ENCODE peak calls at places on chromosome 15, in four cellular contexts. G is HCT116, I is HepG2, Q is K562. A is an unnamed sample.

GRCh38 chr15:82051664-82052063 is 5.8 kb upstream of the MEX3B start:
- DNase-seq in Q (peak; percentile 57), I (no peak), G (no peak), A (no peak)

GRCh38 chr15:85314653-85315052 is 65.8 kb upstream of the AKAP13 start:
- DNase-seq in Q (no peak), G (no peak), I (no peak), A (no peak)

GRCh38 chr15:92365079-92365478 is 28.6 kb upstream of the ST8SIA2 start:
- DNase-seq in G (no peak), Q (no peak), I (peak; percentile 45), A (no peak)

GRCh38 chr15:42832577-42832976 is 88.0 kb downstream of the TTBK2 start:
- DNase-seq in Q (no peak), I (no peak), G (peak; percentile 70), A (no peak)

GRCh38 chr15:63539517-63539916 is 35.1 kb downstream of the USP3 start:
- DNase-seq in G (no peak), Q (peak; percentile 47), I (no peak), A (no peak)

GRCh38 chr15:88243895-88244787 is 12.4 kb downstream of the NTRK3 start:
- DNase-seq in Q (peak; percentile 35), I (peak; percentile 28), G (peak; percentile 27), A (no peak)

GRCh38 chr15:84955089-84955848 is 26.4 kb upstream of the PDE8A start:
- DNase-seq in Q (peak; percentile 87), I (peak; percentile 71), G (peak; percentile 67), A (peak; percentile 41)

GRCh38 chr15:69798481-69799315 is 299.0 kb downstream of the TLE3 start:
- DNase-seq in I (no peak), G (no peak), Q (no peak), A (no peak)

GRCh38 chr15:58697220-58697619 is 52.3 kb downstream of the ADAM10 start:
- DNase-seq in I (no peak), Q (no peak), G (no peak), A (no peak)

GRCh38 chr15:49890689-49891088 is 228.3 kb downstream of the ATP8B4 start:
- DNase-seq in G (no peak), Q (no peak), I (no peak), A (no peak)

GRCh38 chr15:83871808-83872559 is 218.1 kb downstream of the ADAMTSL3 start:
- DNase-seq in G (no peak), Q (peak; percentile 36), I (no peak), A (no peak)

GRCh38 chr15:63818628-63819027 is 15.1 kb downstream of the HERC1 start:
- DNase-seq in Q (no peak), I (no peak), G (no peak), A (no peak)

GRCh38 chr15:80706161-80706560 is 11.1 kb downstream of the ABHD17C start:
- DNase-seq in Q (no peak), I (no peak), G (no peak), A (no peak)

GRCh38 chr15:68674975-68675374 is 96.2 kb downstream of the CORO2B start:
- DNase-seq in I (no peak), G (no peak), Q (no peak), A (no peak)

GRCh38 chr15:44489464-44489863 is 47.5 kb upstream of the EIF3J start:
- DNase-seq in Q (peak; percentile 23), I (peak; percentile 5), G (peak; percentile 33), A (peak; percentile 33)

GRCh38 chr15:67322481-67322880 is 67.9 kb downstream of the IQCH start:
- DNase-seq in G (no peak), Q (no peak), I (no peak), A (no peak)

GRCh38 chr15:32718082-32718821 is 448 bp downstream of the GREM1 start:
- DNase-seq in I (no peak), Q (no peak), G (no peak), A (no peak)

DNA sequence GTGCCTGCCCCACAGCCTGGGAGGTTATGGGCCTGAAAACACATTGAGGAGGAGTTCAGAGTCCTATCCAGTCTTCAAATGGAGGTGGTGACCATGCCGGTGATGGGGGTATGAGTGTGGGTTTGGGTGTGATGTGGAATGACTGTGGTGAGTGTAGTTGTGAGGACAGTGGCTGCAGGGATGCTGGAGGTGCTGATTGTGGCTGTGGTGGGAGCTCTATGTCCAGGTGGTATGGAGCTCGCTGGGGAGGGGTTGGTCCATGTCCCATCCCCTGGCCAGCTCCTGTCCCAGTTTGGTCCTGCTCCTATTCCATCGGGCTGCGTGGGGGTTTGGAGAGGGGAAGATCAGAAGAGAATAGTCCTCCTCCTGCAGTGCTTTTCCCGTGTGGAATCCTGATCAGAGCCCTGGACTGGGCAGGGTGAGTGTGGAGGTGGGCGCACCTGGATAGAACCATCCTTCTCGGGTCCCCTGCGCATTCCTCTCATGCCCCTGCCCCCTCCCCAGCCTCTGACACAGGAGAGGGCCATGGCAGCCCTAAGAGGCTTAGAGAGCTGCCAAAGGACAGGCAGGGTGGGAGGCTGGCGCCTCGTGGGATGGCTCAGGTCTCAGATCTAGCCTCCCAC is 23.0 kb upstream of the GOLGA6C start:
- DNase-seq in Q (no peak), I (no peak), G (no peak), A (no peak)
- TF ChIP-seq TCF7L2 in Q (no peak), I (no peak), G (no peak), A (no peak)

GRCh38 chr15:90154861-90155626 is 46.1 kb upstream of the SEMA4B start:
- DNase-seq in I (peak; percentile 80), Q (no peak), G (no peak), A (peak; percentile 62)
- TF ChIP-seq TCF7L2 in I (no peak), Q (no peak), G (no peak), A (peak; percentile 82)

GRCh38 chr15:101156061-101156460 is 95.8 kb downstream of the CHSY1 start:
- DNase-seq in Q (no peak), I (no peak), G (no peak), A (no peak)
- TF ChIP-seq TCF7L2 in Q (no peak), I (no peak), G (no peak), A (no peak)

GRCh38 chr15:95319242-95319641 is 1011.3 kb upstream of the NR2F2 start:
- DNase-seq in G (no peak), Q (no peak), I (no peak), A (no peak)
- TF ChIP-seq TCF7L2 in G (no peak), Q (no peak), I (no peak), A (no peak)

GRCh38 chr15:71752085-71752484 is 58.3 kb upstream of the NR2E3 start:
- DNase-seq in I (no peak), Q (no peak), G (no peak), A (no peak)
- TF ChIP-seq TCF7L2 in I (no peak), Q (no peak), G (no peak), A (no peak)

GRCh38 chr15:28086175-28086703 is 12.9 kb downstream of the OCA2 start:
- DNase-seq in I (peak; percentile 60), G (peak; percentile 26), Q (peak; percentile 72), A (peak; percentile 41)
- TF ChIP-seq TCF7L2 in I (no peak), G (no peak), Q (no peak), A (no peak)

A was measured in Panc1.